ENCODE peak calls at places on chromosome 18, in six cellular contexts. J is CD4-positive, alpha-beta memory T cell; L is ovary; W is Panc1; H is heart left ventricle; T is PC-3. C is an unnamed sample.
A peak's percentile ranks its signal among the peaks of the same experiment; 100 is the strongest.

GRCh38 chr18:9361191-9361590 is 26.6 kb downstream of the TWSG1 start:
- DNase-seq in J (no peak), L (no peak), W (no peak), H (no peak), T (no peak), C (no peak)

GRCh38 chr18:54880706-54881105 is 52.4 kb downstream of the RAB27B start:
- DNase-seq in J (no peak), L (no peak), W (no peak), H (no peak), T (peak; percentile 69), C (no peak)

GRCh38 chr18:31241900-31242409 is 76.0 kb upstream of the DSG1 start:
- DNase-seq in J (no peak), L (no peak), W (no peak), H (no peak), T (peak; percentile 85), C (no peak)

GRCh38 chr18:58363767-58364540 is 264.9 kb downstream of the ALPK2 start:
- DNase-seq in J (no peak), L (no peak), W (no peak), H (no peak), T (peak; percentile 64), C (no peak)

GRCh38 chr18:2981212-2981728 is 31.7 kb downstream of the LPIN2 start:
- DNase-seq in J (peak; percentile 38), L (no peak), W (peak; percentile 64), H (no peak), T (peak; percentile 84), C (no peak)

GRCh38 chr18:21110667-21111350 is 804 bp downstream of the ROCK1 start:
- DNase-seq in J (peak; percentile 74), L (no peak), W (no peak), H (peak; percentile 51), T (peak; percentile 41), C (peak; percentile 69)

GRCh38 chr18:24112874-24113615 is 25.8 kb upstream of the CABYR start:
- DNase-seq in J (no peak), L (no peak), W (no peak), H (no peak), T (peak; percentile 84), C (no peak)

GRCh38 chr18:9571546-9571945 is 42.8 kb downstream of the PPP4R1 start:
- DNase-seq in J (no peak), L (no peak), W (no peak), H (no peak), T (no peak), C (no peak)

GRCh38 chr18:25675123-25675850 is 323.3 kb upstream of the ZNF521 start:
- DNase-seq in J (no peak), L (no peak), W (no peak), H (no peak), T (no peak), C (no peak)

GRCh38 chr18:34550902-34551301 is 159.2 kb upstream of the DTNA start:
- DNase-seq in J (no peak), L (no peak), W (no peak), H (no peak), T (no peak), C (no peak)

GRCh38 chr18:73708596-73708995 is 439.0 kb downstream of the FBXO15 start:
- DNase-seq in J (no peak), L (no peak), W (no peak), H (no peak), T (no peak), C (no peak)

GRCh38 chr18:25962176-25962575 is 128.2 kb downstream of the SS18 start:
- DNase-seq in J (no peak), L (no peak), W (no peak), H (no peak), T (no peak), C (no peak)

GRCh38 chr18:31302991-31303390 is 15.0 kb upstream of the DSG1 start:
- DNase-seq in J (no peak), L (no peak), W (no peak), H (no peak), T (peak; percentile 69), C (no peak)

GRCh38 chr18:5622905-5623304 is 79.1 kb upstream of the EPB41L3 start:
- DNase-seq in J (no peak), L (no peak), W (no peak), H (no peak), T (no peak), C (no peak)

GRCh38 chr18:5625076-5625475 is 81.3 kb upstream of the EPB41L3 start:
- DNase-seq in J (no peak), L (no peak), W (no peak), H (no peak), T (no peak), C (no peak)

GRCh38 chr18:5627756-5628511 is 84.1 kb upstream of the EPB41L3 start:
- DNase-seq in J (no peak), L (no peak), W (no peak), H (no peak), T (no peak), C (no peak)

GRCh38 chr18:5628512-5629255 is 84.9 kb upstream of the EPB41L3 start:
- DNase-seq in J (no peak), L (peak; percentile 47), W (no peak), H (peak; percentile 47), T (peak; percentile 8), C (peak; percentile 75)

DNA sequence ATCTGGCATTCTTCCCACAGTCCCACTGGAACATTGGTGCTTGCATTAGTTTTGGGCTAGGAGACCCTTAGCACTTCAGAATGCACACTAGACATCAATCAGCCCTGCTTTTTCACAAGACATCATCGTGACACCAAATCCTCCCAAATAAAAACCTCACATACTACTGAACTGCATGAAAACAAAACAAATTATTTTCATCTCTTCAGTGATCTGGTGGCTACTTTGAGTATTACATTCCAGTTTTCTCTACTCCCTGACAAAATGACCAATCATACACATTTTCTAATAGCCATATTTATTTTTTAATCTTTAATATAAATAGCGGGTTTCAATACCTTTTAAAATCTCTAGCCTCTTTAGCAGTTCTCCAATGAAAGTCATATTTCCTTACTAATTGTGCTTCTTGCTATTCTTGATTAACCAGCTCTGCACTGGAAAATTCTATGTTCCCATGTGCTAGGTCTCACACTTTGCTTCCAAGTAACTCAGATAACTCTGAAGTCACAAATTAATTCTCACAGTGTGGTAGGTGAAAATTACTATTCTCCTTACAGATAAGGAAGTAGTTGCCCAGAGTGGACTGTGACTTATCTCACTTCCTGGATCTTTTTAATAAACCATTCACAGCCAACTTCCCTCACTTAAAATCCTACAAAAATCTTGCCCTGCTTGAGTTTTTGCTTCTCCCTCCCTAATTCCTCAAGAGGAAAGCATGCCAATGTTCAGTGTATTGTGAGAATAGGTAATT is 82.5 kb upstream of the EPB41L3 start:
- DNase-seq in J (no peak), L (no peak), W (no peak), H (no peak), T (no peak), C (no peak)
- H3K27me3 ChIP-seq in J (peaks cover 7% of the 10 kb centered on the region), L (no peaks in the 10 kb centered on the region), W (peaks cover 15% of the 10 kb centered on the region), H (peaks cover 44% of the 10 kb centered on the region), T (peaks cover 48% of the 10 kb centered on the region), C (no peaks in the 10 kb centered on the region)

GRCh38 chr18:79973517-79973916 is 9.1 kb downstream of the HSBP1L1 start:
- DNase-seq in J (no peak), L (no peak), W (no peak), H (no peak), T (no peak), C (no peak)

GRCh38 chr18:79975043-79975442 is 10.6 kb downstream of the HSBP1L1 start:
- DNase-seq in J (no peak), L (no peak), W (no peak), H (no peak), T (no peak), C (no peak)

GRCh38 chr18:79974025-79974424 is 9.6 kb downstream of the HSBP1L1 start:
- DNase-seq in J (no peak), L (no peak), W (no peak), H (no peak), T (no peak), C (no peak)

GRCh38 chr18:79972720-79973119 is 8.3 kb downstream of the HSBP1L1 start:
- DNase-seq in J (no peak), L (no peak), W (no peak), H (no peak), T (no peak), C (no peak)

GRCh38 chr18:79975985-79976680 is 11.7 kb downstream of the HSBP1L1 start:
- DNase-seq in J (no peak), L (no peak), W (no peak), H (no peak), T (no peak), C (peak; percentile 71)
- H3K27me3 ChIP-seq in J (no peaks in the 10 kb centered on the region), L (no peaks in the 10 kb centered on the region), W (no peaks in the 10 kb centered on the region), H (no peaks in the 10 kb centered on the region), T (no peaks in the 10 kb centered on the region), C (no peaks in the 10 kb centered on the region)

DNA sequence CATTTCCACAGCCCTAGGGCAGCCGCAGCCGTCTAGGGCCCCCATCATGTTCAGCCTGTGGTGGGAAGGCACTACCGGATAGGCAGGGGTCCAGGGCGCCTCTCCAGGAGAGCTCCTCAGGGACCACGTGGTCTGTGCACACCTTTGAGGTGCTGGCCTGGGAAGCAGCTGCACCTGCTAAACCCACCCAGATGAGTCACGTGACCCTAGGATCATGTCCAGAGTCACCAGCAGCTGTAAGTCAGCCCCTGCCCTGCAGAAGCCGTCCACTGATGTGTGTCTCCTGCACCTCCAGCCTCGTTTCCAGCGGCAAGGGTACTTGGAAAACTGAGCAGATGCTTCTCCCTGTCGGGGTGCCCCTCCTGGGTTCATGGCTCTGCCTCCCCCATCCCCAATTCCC is 682.6 kb upstream of the SALL3 start:
- DNase-seq in J (no peak), L (no peak), W (no peak), H (no peak), T (no peak), C (no peak)
- H3K27me3 ChIP-seq in J (no peaks in the 10 kb centered on the region), L (no peaks in the 10 kb centered on the region), W (peaks cover 28% of the 10 kb centered on the region), H (no peaks in the 10 kb centered on the region), T (peaks cover 71% of the 10 kb centered on the region), C (no peaks in the 10 kb centered on the region)

GRCh38 chr18:46474487-46475366 is 182.3 kb downstream of the LOXHD1 start:
- DNase-seq in J (no peak), L (no peak), W (no peak), H (no peak), T (no peak), C (no peak)
- H3K27me3 ChIP-seq in J (no peaks in the 10 kb centered on the region), L (no peaks in the 10 kb centered on the region), W (no peaks in the 10 kb centered on the region), H (no peaks in the 10 kb centered on the region), T (no peaks in the 10 kb centered on the region), C (no peaks in the 10 kb centered on the region)

DNA sequence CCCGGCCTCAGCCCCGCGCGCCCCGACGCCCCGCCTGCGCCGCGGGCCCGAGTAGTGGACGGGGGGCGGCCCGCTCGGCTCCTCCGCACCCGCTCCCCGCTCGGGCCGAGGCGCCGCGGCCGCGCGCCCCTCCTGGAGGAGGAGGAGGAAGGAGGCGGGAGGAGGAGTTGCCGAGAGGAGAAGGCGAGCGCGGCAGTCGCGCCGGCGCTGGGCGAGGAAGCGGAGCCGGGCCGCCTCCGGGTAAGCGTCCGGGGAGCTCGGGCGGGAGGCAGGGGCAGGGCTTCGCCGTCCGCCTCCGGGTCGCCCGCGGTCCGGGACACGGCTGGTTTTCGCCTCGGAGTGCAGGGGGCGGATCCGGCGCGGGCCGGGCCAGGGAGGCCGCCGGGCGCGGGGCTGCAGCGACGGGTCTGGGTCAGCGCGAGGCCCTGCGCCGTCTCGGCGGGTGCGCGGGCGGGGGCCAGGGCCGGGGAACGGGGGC is at the start of gene SOCS6:
- DNase-seq in J (peak; percentile 27), L (peak; percentile 67), W (no peak), H (peak; percentile 67), T (peak; percentile 63), C (peak; percentile 89)
- H3K27me3 ChIP-seq in J (no peaks in the 10 kb centered on the region), L (no peaks in the 10 kb centered on the region), W (no peaks in the 10 kb centered on the region), H (no peaks in the 10 kb centered on the region), T (no peaks in the 10 kb centered on the region), C (no peaks in the 10 kb centered on the region)